ENCODE peak calls at places on chromosomes 1 and 21, in eight cellular contexts. M is activated naive CD4-positive, alpha-beta T cell; Y is HuH-7; O is activated T-cell treated with anti-CD3 and anti-CD28 coated beads, Interleukin-2, amount 50 U/mL, for 1 hour; T is NCI-H2029 treated with DMSO at 0.1 percent for 48 hours; D is stimulated activated CD4-positive, alpha-beta T cell treated with anti-CD3 and anti-CD28 coated beads, Interleukin-4, amount 100 ng/mL, for 4 hours; K is Ammon's horn; J is HAP-1. P is an unnamed sample.

GRCh38 chr1:162695687-162696086 is 63.4 kb downstream of the DDR2 start:
- DNase-seq in T (no peak), J (no peak), M (no peak), O (no peak), K (no peak), D (no peak), Y (no peak), P (no peak)

GRCh38 chr1:66443793-66444192 is 90.2 kb upstream of the SGIP1 start:
- DNase-seq in Y (no peak), J (no peak), T (no peak), K (no peak), O (no peak), D (no peak), M (no peak), P (no peak)

GRCh38 chr1:46413596-46413985 is 19.5 kb downstream of the FAAH start:
- DNase-seq in O (peak), Y (peak), M (no peak), T (no peak), J (no peak), K (no peak), D (no peak), P (no peak)

GRCh38 chr21:44999972-45000636 is 60.3 kb downstream of the SLX9 start:
- DNase-seq in D (no peak), K (no peak), T (no peak), J (no peak), M (no peak), O (no peak), Y (no peak), P (no peak)

GRCh38 chr1:154220970-154221814 is 437 bp downstream of the UBAP2L start:
- DNase-seq in O (peak), T (no peak), Y (peak), J (no peak), D (peak), K (peak), M (peak), P (peak)

GRCh38 chr1:43554444-43554992 is 23.8 kb downstream of the PTPRF start:
- DNase-seq in J (peak), T (peak), Y (peak), D (no peak), K (peak), M (no peak), O (no peak), P (peak)

GRCh38 chr1:203926025-203926540 is 64.7 kb downstream of the SNRPE start:
- DNase-seq in O (no peak), K (no peak), T (no peak), D (no peak), M (no peak), Y (no peak), J (no peak), P (no peak)

GRCh38 chr1:180231506-180232420 is 1.7 kb downstream of the LHX4 start:
- DNase-seq in K (no peak), M (no peak), D (no peak), T (no peak), Y (peak), J (peak), O (no peak), P (no peak)

GRCh38 chr1:14915356-14916054 is 238.0 kb upstream of the TMEM51 start:
- DNase-seq in O (peak), M (no peak), K (peak), J (no peak), D (no peak), Y (peak), T (no peak), P (peak)

GRCh38 chr1:18407166-18408045 is 73.3 kb upstream of the KLHDC7A start:
- DNase-seq in Y (no peak), M (no peak), K (no peak), J (no peak), D (no peak), T (no peak), O (no peak), P (peak)

GRCh38 chr1:178172939-178173338 is 79.0 kb downstream of the RASAL2 start:
- DNase-seq in J (no peak), D (no peak), O (no peak), T (no peak), K (no peak), M (no peak), Y (no peak), P (no peak)

GRCh38 chr1:165949335-165950130 is 122.1 kb downstream of the UCK2 start:
- DNase-seq in Y (peak), T (no peak), J (no peak), D (no peak), M (no peak), K (no peak), O (no peak), P (no peak)

GRCh38 chr21:42585881-42586280 is 67.5 kb upstream of the PDE9A start:
- DNase-seq in M (no peak), T (no peak), D (no peak), Y (no peak), J (no peak), O (no peak), K (no peak), P (no peak)

GRCh38 chr21:16124397-16125130 is 394.8 kb downstream of the USP25 start:
- DNase-seq in K (no peak), O (no peak), Y (no peak), D (no peak), M (no peak), J (no peak), T (no peak), P (no peak)

GRCh38 chr1:202058001-202058908 is 47.9 kb downstream of the ELF3 start:
- DNase-seq in Y (no peak), D (no peak), M (no peak), J (no peak), K (no peak), T (no peak), O (no peak), P (no peak)

GRCh38 chr1:226653311-226653921 is 85.7 kb downstream of the ITPKB start:
- DNase-seq in J (no peak), K (no peak), T (no peak), Y (no peak), D (peak), O (peak), M (no peak), P (no peak)

GRCh38 chr21:39647476-39647875 is 34.7 kb downstream of the B3GALT5 start:
- DNase-seq in T (no peak), J (no peak), M (no peak), Y (no peak), D (no peak), O (no peak), K (no peak), P (no peak)

GRCh38 chr1:41417746-41418145 is 56.5 kb downstream of the FOXO6 start:
- DNase-seq in O (no peak), Y (no peak), J (no peak), D (no peak), T (no peak), K (no peak), M (no peak), P (no peak)

GRCh38 chr1:29697391-29697780 is 461.1 kb downstream of the PTPRU start:
- DNase-seq in D (no peak), Y (no peak), O (no peak), M (no peak), J (no peak), K (no peak), T (no peak), P (no peak)

GRCh38 chr1:204711103-204711946 is 25.8 kb upstream of the LRRN2 start:
- DNase-seq in M (no peak), J (no peak), T (no peak), D (no peak), Y (no peak), K (no peak), O (no peak), P (peak)

GRCh38 chr1:228366062-228366850 is 40.4 kb downstream of the TRIM11 start:
- DNase-seq in K (no peak), M (no peak), J (no peak), T (no peak), D (no peak), Y (no peak), O (no peak), P (no peak)

GRCh38 chr1:22262583-22262982 is 119.7 kb upstream of the WNT4 start:
- DNase-seq in T (no peak), O (no peak), Y (no peak), K (no peak), J (no peak), D (no peak), M (no peak), P (peak)